ENCODE peak calls at places on chromosomes 5 and 9, in four cellular contexts. L is DND-41, M is ascending aorta, N is cardiac muscle cell. U is an unnamed sample. For H3K4me1, the result is how much of the 10 kb centered on the place peaks cover.

GRCh38 chr5:135236951-135237791 is 161.9 kb downstream of the MACROH2A1 start:
- DNase-seq in N (no peak), M (no peak), L (no peak), U (no peak)

GRCh38 chr5:62790348-62790747 is 211.7 kb downstream of the LRRC70 start:
- DNase-seq in N (no peak), L (no peak), M (no peak), U (no peak)

GRCh38 chr5:9176641-9177040 is 369.2 kb downstream of the SEMA5A start:
- DNase-seq in N (no peak), L (no peak), M (no peak), U (no peak)

GRCh38 chr5:169183581-169183980 is 117.4 kb downstream of the SLIT3 start:
- DNase-seq in N (no peak), M (no peak), L (no peak), U (no peak)

GRCh38 chr9:115237383-115238087 is 119.6 kb upstream of the TNC start:
- DNase-seq in L (no peak), M (no peak), N (no peak), U (no peak)

GRCh38 chr5:74865293-74865798 is 841 bp downstream of the FAM169A start:
- DNase-seq in M (no peak), L (no peak), N (no peak), U (no peak)

GRCh38 chr5:122965111-122965510 is 71.4 kb downstream of the PPIC start:
- DNase-seq in L (no peak), N (peak), M (no peak), U (no peak)

GRCh38 chr5:78912085-78912771 is 72.9 kb downstream of the ARSB start:
- DNase-seq in L (no peak), N (no peak), M (no peak), U (no peak)

GRCh38 chr9:69200071-69200470 is 26.0 kb downstream of the TJP2 start:
- DNase-seq in L (no peak), N (no peak), M (no peak), U (no peak)

GRCh38 chr5:132230871-132231270 is 3.2 kb upstream of the P4HA2 start:
- DNase-seq in N (no peak), L (no peak), M (no peak), U (no peak)

GRCh38 chr9:135770771-135771170 is 68.8 kb downstream of the KCNT1 start:
- DNase-seq in M (no peak), N (no peak), L (no peak), U (no peak)

GRCh38 chr5:162227075-162227474 is 159.5 kb downstream of the GABRG2 start:
- DNase-seq in L (no peak), M (no peak), N (peak), U (no peak)

GRCh38 chr9:114119242-114120191 is 20.4 kb upstream of the KIF12 start:
- DNase-seq in L (no peak), M (no peak), N (no peak), U (no peak)

GRCh38 chr5:14587143-14587542 is 5.6 kb downstream of the OTULINL start:
- DNase-seq in M (peak), N (no peak), L (no peak), U (no peak)

GRCh38 chr5:171306785-171307591 is 2.1 kb upstream of the TLX3 start:
- DNase-seq in M (no peak), N (no peak), L (peak), U (no peak)

GRCh38 chr5:72601861-72602260 is 94.7 kb upstream of the ZNF366 start:
- DNase-seq in N (no peak), M (no peak), L (no peak), U (no peak)

GRCh38 chr9:34628656-34629491 is at the start of gene ARID3C:
- DNase-seq in M (no peak), L (no peak), N (peak), U (no peak)
- TF ChIP-seq CTCF in M (no peak), L (no peak), N (no peak), U (no peak)

DNA sequence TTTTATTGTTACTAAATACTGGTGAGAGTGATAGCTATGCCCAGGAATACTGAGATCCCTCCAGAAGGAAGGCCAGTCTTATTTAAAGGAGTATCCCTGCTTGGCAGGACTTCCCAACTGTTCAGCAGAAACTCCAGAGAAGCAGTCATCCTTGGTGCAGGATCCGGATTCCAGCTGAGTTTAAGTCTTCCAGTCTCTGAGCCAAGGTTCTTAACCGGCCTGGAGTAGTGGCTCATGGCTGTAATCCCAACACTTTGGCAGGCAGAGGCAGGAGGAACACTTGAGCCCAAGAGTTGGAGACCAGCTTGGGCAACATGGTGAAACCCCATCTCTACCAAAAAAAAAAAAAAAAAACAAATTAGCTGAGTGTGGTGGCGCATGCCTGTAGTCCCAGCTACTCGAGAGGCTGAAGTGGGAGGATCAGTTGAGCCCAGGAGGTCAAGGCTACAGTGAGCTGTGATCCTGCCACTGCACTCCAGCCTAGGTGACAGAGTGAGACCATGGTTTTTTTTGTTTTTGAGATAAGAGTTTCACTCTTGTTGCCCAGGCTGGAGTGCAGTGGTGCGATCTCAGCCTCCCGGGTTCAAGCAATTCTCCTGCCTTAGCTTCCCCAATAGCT is 7.6 kb downstream of the NAIF1 start:
- DNase-seq in L (no peak), N (no peak), M (no peak), U (no peak)
- H3K4me1 ChIP-seq in L (under half), N (under half), M (under half), U (under half)

DNA sequence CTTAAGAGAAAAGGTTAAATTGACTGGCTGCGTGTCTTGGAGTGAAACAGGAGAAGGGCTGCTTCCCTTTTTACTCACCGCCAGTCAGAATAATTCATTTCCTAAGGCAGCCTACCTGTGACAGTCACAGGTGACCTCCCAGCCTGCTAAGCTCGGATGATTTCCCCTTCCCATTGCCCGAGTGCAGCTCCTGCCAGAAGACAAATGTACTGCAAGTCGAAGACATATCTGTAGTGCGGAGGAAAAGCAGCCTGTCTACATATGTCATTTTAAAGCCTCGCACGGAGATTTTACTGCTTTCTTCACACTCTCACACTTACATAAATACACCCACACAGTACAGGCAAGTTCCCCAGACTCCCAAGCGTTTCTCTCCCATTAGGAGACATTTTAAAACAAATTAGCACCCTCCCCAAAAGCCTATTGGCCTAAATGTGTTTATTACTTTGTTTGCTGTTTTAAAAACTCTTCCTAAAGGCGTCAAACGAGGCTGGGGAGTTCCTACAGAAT is 665.7 kb upstream of the ZNF608 start:
- DNase-seq in L (no peak), N (peak), M (no peak), U (peak)
- H3K4me3 ChIP-seq in L (no peak), N (no peak), M (peak), U (peak)

GRCh38 chr5:164958688-164959087 is 1453.3 kb downstream of the MAT2B start:
- DNase-seq in L (no peak), N (no peak), M (no peak), U (no peak)
- TF ChIP-seq CTCF in L (peak), N (no peak), M (no peak), U (peak)

DNA sequence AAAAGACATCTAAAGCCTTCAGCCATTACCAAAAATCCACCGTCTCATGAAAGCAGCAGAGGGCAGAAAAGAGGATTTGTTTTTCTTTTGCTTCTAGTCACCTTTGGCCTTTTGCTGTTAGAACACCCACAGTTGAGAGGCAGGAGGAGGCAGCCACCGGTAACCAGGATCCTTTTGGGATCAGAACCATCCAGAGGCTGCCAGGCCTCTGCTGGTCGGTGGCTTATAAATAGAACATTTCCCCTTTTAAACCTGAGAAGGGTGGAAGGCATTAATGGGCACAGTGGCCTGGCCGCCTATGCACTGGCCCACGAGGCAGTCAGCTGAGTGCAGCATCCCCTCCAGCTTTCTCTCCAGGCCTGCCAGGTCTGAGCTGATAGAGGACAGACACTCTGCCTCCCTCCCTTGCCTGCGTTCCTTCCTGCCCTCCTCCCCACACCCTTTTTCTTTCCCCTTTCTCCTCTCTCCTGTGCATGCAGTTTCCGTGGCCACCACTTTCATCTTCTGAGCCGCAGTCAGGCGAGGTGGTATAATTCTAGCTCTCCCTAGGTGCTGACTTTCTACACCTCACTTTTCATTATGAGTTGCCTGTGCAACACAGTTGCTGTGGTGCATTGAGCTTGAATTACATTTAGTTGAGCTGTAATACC is 253.4 kb downstream of the ARHGAP26 start:
- DNase-seq in L (no peak), N (peak), M (no peak), U (no peak)
- H3K4me1 ChIP-seq in L (under half), N (under half), M (under half), U (under half)

GRCh38 chr5:143596500-143596820 is 193.0 kb upstream of the NR3C1 start:
- DNase-seq in M (no peak), N (no peak), L (no peak), U (no peak)

GRCh38 chr5:143593723-143594122 is 190.2 kb upstream of the NR3C1 start:
- DNase-seq in M (no peak), N (no peak), L (no peak), U (peak)

GRCh38 chr5:143596824-143597223 is 193.3 kb upstream of the NR3C1 start:
- DNase-seq in N (no peak), M (no peak), L (no peak), U (no peak)

GRCh38 chr5:143592648-143593047 is 189.2 kb upstream of the NR3C1 start:
- DNase-seq in L (peak), M (no peak), N (no peak), U (peak)

GRCh38 chr5:143594913-143595818 is 191.7 kb upstream of the NR3C1 start:
- DNase-seq in M (no peak), L (no peak), N (no peak), U (no peak)
- H3K4me3 ChIP-seq in M (no peak), L (no peak), N (no peak), U (peak)